ENCODE peak calls at places on chromosome 3, in six cellular contexts. One of them, this sample, is unnamed.

GRCh38 chr3:149968216-149968615 is 2.5 kb downstream of the PFN2 start:
- DNase-seq in GM12878: no peak
- DNase-seq in H1: no peak
- DNase-seq in GM12892: no peak
- DNase-seq in HepG2: no peak
- DNase-seq in K562: no peak
- DNase-seq in this sample: no peak

GRCh38 chr3:29643034-29643425 is 362.2 kb downstream of the RBMS3 start:
- DNase-seq in GM12878: no peak
- DNase-seq in H1: no peak
- DNase-seq in GM12892: no peak
- DNase-seq in HepG2: no peak
- DNase-seq in K562: no peak
- DNase-seq in this sample: no peak

GRCh38 chr3:110384601-110385000 is 687.0 kb upstream of the NECTIN3 start:
- DNase-seq in GM12878: no peak
- DNase-seq in H1: no peak
- DNase-seq in GM12892: no peak
- DNase-seq in HepG2: no peak
- DNase-seq in K562: no peak
- DNase-seq in this sample: no peak

GRCh38 chr3:64685331-64685799 is 2.4 kb downstream of the ADAMTS9 start:
- DNase-seq in GM12878: no peak
- DNase-seq in H1: no peak
- DNase-seq in GM12892: no peak
- DNase-seq in HepG2: no peak
- DNase-seq in K562: no peak
- DNase-seq in this sample: no peak

GRCh38 chr3:156211583-156211982 is 91.2 kb downstream of the KCNAB1 start:
- DNase-seq in GM12878: no peak
- DNase-seq in H1: no peak
- DNase-seq in GM12892: no peak
- DNase-seq in HepG2: no peak
- DNase-seq in K562: no peak
- DNase-seq in this sample: no peak

GRCh38 chr3:169432692-169433432 is 230.7 kb downstream of the MECOM start:
- DNase-seq in GM12878: no peak
- DNase-seq in H1: no peak
- DNase-seq in GM12892: no peak
- DNase-seq in HepG2: no peak
- DNase-seq in K562: no peak
- DNase-seq in this sample: no peak

GRCh38 chr3:128435058-128435457 is 31.6 kb downstream of the DNAJB8 start:
- DNase-seq in GM12878: no peak
- DNase-seq in H1: no peak
- DNase-seq in GM12892: no peak
- DNase-seq in HepG2: no peak
- DNase-seq in K562: peak
- DNase-seq in this sample: no peak

GRCh38 chr3:141335531-141336042 is 32.7 kb upstream of the ZBTB38 start:
- DNase-seq in GM12878: no peak
- DNase-seq in H1: no peak
- DNase-seq in GM12892: no peak
- DNase-seq in HepG2: no peak
- DNase-seq in K562: no peak
- DNase-seq in this sample: no peak

GRCh38 chr3:184332370-184333090 is 4.9 kb upstream of the FAM131A start:
- DNase-seq in GM12878: no peak
- DNase-seq in H1: no peak
- DNase-seq in GM12892: no peak
- DNase-seq in HepG2: no peak
- DNase-seq in K562: no peak
- DNase-seq in this sample: no peak

GRCh38 chr3:143482106-143483088 is 362.8 kb downstream of the CHST2 start:
- DNase-seq in GM12878: no peak
- DNase-seq in H1: no peak
- DNase-seq in GM12892: no peak
- DNase-seq in HepG2: no peak
- DNase-seq in K562: no peak
- DNase-seq in this sample: no peak

GRCh38 chr3:105865867-105866350 is 2.9 kb downstream of the CBLB start:
- DNase-seq in GM12878: no peak
- DNase-seq in H1: no peak
- DNase-seq in GM12892: no peak
- DNase-seq in HepG2: no peak
- DNase-seq in K562: no peak
- DNase-seq in this sample: no peak

GRCh38 chr3:44396200-44397171 is 57.9 kb downstream of the TCAIM start:
- DNase-seq in GM12878: no peak
- DNase-seq in H1: no peak
- DNase-seq in GM12892: no peak
- DNase-seq in HepG2: no peak
- DNase-seq in K562: no peak
- DNase-seq in this sample: no peak

GRCh38 chr3:148999806-149000205 is 8.5 kb downstream of the GYG1 start:
- DNase-seq in GM12878: no peak
- DNase-seq in H1: no peak
- DNase-seq in GM12892: no peak
- DNase-seq in HepG2: no peak
- DNase-seq in K562: no peak
- DNase-seq in this sample: no peak

GRCh38 chr3:143298380-143298779 is 178.8 kb downstream of the CHST2 start:
- DNase-seq in GM12878: no peak
- DNase-seq in H1: no peak
- DNase-seq in GM12892: no peak
- DNase-seq in HepG2: no peak
- DNase-seq in K562: no peak
- DNase-seq in this sample: no peak

GRCh38 chr3:194381460-194381875 is 11.9 kb upstream of the LRRC15 start:
- DNase-seq in GM12878: no peak
- DNase-seq in H1: no peak
- DNase-seq in GM12892: no peak
- DNase-seq in HepG2: no peak
- DNase-seq in K562: no peak
- DNase-seq in this sample: no peak

GRCh38 chr3:106161236-106161635 is 292.4 kb upstream of the CBLB start:
- DNase-seq in GM12878: no peak
- DNase-seq in H1: no peak
- DNase-seq in GM12892: no peak
- DNase-seq in HepG2: no peak
- DNase-seq in K562: no peak
- DNase-seq in this sample: no peak

GRCh38 chr3:57164217-57164605 is 942 bp downstream of the IL17RD start:
- DNase-seq in GM12878: no peak
- DNase-seq in H1: no peak
- DNase-seq in GM12892: no peak
- DNase-seq in HepG2: no peak
- DNase-seq in K562: no peak
- DNase-seq in this sample: no peak

GRCh38 chr3:58962040-58962651 is 87.7 kb downstream of the CFAP20DC start:
- DNase-seq in GM12878: no peak
- DNase-seq in H1: no peak
- DNase-seq in GM12892: no peak
- DNase-seq in HepG2: no peak
- DNase-seq in K562: no peak
- DNase-seq in this sample: no peak

DNA sequence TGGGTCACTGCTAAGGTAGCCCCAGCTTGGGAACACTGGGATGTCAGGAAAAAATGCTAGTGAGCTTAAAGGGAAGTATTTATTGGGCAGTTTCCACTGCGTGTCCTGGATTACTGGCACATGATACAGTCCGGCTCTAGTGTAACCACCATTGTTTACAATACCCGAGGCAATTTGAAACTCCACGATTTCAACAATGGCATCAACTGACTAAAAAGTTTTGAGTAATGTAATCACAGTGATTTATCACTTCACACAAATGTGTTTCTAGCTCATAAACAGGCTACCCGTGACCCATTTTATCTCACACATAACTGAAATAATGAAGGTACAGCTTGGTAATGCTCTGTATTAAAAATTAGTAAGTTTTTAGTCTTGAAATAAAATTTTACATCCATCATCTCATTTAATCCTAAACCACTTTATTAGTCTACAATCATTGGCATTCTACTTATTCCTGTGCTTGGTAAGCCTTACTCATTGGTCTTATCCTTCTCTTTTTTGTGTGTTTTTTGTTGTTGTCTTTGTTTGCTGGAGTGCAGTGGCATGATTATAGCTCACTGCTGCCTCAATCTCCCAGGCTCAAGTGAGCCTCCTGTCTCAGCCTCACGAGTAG is 7.6 kb downstream of the ZMAT3 start:
- DNase-seq in GM12878: no peak
- DNase-seq in H1: no peak
- DNase-seq in GM12892: no peak
- DNase-seq in HepG2: no peak
- DNase-seq in K562: no peak
- DNase-seq in this sample: no peak
- TF ChIP-seq POLR2AphosphoS5 in GM12878: no peak
- TF ChIP-seq POLR2AphosphoS5 in H1: no peak
- TF ChIP-seq POLR2AphosphoS5 in GM12892: no peak
- TF ChIP-seq POLR2AphosphoS5 in HepG2: no peak
- TF ChIP-seq POLR2AphosphoS5 in K562: no peak
- TF ChIP-seq POLR2AphosphoS5 in this sample: no peak

DNA sequence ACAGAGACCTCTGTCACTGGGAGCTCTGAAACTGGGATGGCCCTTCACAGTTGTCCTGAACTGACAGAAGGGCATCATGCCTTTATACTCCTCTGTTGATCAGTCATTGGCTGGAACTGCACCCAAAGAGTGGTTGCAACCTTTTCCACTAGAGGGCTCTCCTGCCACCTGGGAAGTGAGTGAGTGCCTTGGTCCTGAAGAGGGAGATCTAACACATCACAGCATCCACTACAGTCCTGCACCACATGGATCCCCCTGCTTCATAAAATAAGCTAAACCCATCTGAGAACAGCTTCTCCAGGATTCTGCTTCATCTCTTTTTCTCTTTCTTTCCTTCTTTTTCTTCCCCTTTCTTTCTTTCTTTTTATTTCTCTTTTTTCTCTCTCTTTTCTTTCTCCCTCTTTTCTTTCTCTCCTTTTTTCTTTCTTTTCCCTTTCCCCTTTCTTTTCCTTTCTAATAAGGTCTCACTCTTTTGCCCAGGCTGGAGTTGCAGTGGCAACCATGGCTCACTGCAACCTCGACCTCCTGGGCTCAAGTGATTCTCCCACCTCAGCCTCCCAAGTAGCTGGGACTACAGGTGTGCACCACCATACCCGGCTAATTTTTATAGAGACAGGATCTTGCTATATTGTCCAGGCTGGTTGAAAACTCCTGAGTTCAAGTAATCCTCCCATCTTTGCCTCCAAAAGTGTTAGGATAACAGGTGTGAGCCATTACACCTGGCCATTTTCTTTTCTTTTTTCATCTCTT is 42.8 kb upstream of the RAF1 start:
- DNase-seq in GM12878: peak
- DNase-seq in H1: peak
- DNase-seq in GM12892: peak
- DNase-seq in HepG2: peak
- DNase-seq in K562: peak
- DNase-seq in this sample: peak
- TF ChIP-seq TAF1 in GM12878: no peak
- TF ChIP-seq TAF1 in H1: no peak
- TF ChIP-seq TAF1 in GM12892: no peak
- TF ChIP-seq TAF1 in HepG2: no peak
- TF ChIP-seq TAF1 in K562: no peak
- TF ChIP-seq TAF1 in this sample: no peak

GRCh38 chr3:15256861-15257341 is 50.9 kb downstream of the CAPN7 start:
- DNase-seq in GM12878: no peak
- DNase-seq in H1: no peak
- DNase-seq in GM12892: no peak
- DNase-seq in HepG2: no peak
- DNase-seq in K562: no peak
- DNase-seq in this sample: no peak
- TF ChIP-seq POLR2A in GM12878: peak
- TF ChIP-seq POLR2A in H1: no peak
- TF ChIP-seq POLR2A in GM12892: no peak
- TF ChIP-seq POLR2A in HepG2: no peak
- TF ChIP-seq POLR2A in K562: peak
- TF ChIP-seq POLR2A in this sample: no peak

GRCh38 chr3:99637381-99638111 is 848 bp upstream of the COL8A1 start:
- DNase-seq in GM12878: no peak
- DNase-seq in H1: no peak
- DNase-seq in GM12892: no peak
- DNase-seq in HepG2: no peak
- DNase-seq in K562: no peak
- DNase-seq in this sample: no peak

GRCh38 chr3:99633887-99634558 is 4.4 kb upstream of the COL8A1 start:
- DNase-seq in GM12878: no peak
- DNase-seq in H1: no peak
- DNase-seq in GM12892: no peak
- DNase-seq in HepG2: no peak
- DNase-seq in K562: no peak
- DNase-seq in this sample: no peak

GRCh38 chr3:99634881-99635280 is 3.5 kb upstream of the COL8A1 start:
- DNase-seq in GM12878: no peak
- DNase-seq in H1: no peak
- DNase-seq in GM12892: no peak
- DNase-seq in HepG2: no peak
- DNase-seq in K562: no peak
- DNase-seq in this sample: no peak

GRCh38 chr3:99637041-99637380 is 1.4 kb upstream of the COL8A1 start:
- DNase-seq in GM12878: no peak
- DNase-seq in H1: no peak
- DNase-seq in GM12892: no peak
- DNase-seq in HepG2: no peak
- DNase-seq in K562: no peak
- DNase-seq in this sample: no peak

DNA sequence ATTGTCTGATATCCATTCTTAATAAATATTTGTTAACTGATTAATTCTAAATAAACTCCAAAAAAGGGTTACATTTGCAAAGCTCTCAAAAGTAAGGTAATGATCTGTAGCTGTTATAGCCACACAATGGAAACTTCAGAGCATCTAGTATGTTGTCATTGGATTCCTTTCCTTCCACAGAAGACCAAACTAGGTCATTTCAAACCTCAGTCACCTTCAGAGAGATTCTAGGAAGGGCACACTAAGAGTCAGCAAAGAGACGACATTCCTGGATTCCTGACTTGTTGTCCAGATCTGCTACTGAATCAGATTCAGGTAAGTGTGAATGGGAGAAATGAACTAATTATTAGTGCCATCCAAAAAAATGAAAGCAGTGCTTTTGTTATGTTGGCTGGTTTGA is 3.0 kb upstream of the COL8A1 start:
- DNase-seq in GM12878: no peak
- DNase-seq in H1: no peak
- DNase-seq in GM12892: no peak
- DNase-seq in HepG2: no peak
- DNase-seq in K562: no peak
- DNase-seq in this sample: no peak
- TF ChIP-seq POLR2AphosphoS5 in GM12878: no peak
- TF ChIP-seq POLR2AphosphoS5 in H1: no peak
- TF ChIP-seq POLR2AphosphoS5 in GM12892: no peak
- TF ChIP-seq POLR2AphosphoS5 in HepG2: no peak
- TF ChIP-seq POLR2AphosphoS5 in K562: no peak
- TF ChIP-seq POLR2AphosphoS5 in this sample: no peak

GRCh38 chr3:3847994-3848970 is 49.1 kb downstream of the LRRN1 start:
- DNase-seq in GM12878: no peak
- DNase-seq in H1: no peak
- DNase-seq in GM12892: no peak
- DNase-seq in HepG2: no peak
- DNase-seq in K562: no peak
- DNase-seq in this sample: no peak
- TF ChIP-seq TAF1 in GM12878: no peak
- TF ChIP-seq TAF1 in H1: no peak
- TF ChIP-seq TAF1 in GM12892: no peak
- TF ChIP-seq TAF1 in HepG2: no peak
- TF ChIP-seq TAF1 in K562: no peak
- TF ChIP-seq TAF1 in this sample: no peak

GRCh38 chr3:158775801-158776399 is 26.0 kb upstream of the MFSD1 start:
- DNase-seq in GM12878: no peak
- DNase-seq in H1: no peak
- DNase-seq in GM12892: no peak
- DNase-seq in HepG2: peak
- DNase-seq in K562: no peak
- DNase-seq in this sample: no peak
- TF ChIP-seq POLR2A in GM12878: no peak
- TF ChIP-seq POLR2A in H1: no peak
- TF ChIP-seq POLR2A in GM12892: no peak
- TF ChIP-seq POLR2A in HepG2: no peak
- TF ChIP-seq POLR2A in K562: no peak
- TF ChIP-seq POLR2A in this sample: no peak